ENCODE peak calls at places on chromosomes 1 and 21, in eight cellular contexts. T is tibial artery, Z is PC-3, F is GM20000, B is H9, S is AG09309, Q is stomach, I is Calu3. H is an unnamed sample.

GRCh38 chr1:3084726-3085125 is 15.7 kb downstream of the PRDM16 start:
- DNase-seq in Q (no peak), B (no peak), I (no peak), T (no peak), F (no peak), S (no peak), Z (no peak), H (no peak)

GRCh38 chr1:29251164-29252130 is 15.1 kb downstream of the PTPRU start:
- DNase-seq in S (no peak), Q (no peak), B (no peak), I (no peak), Z (no peak), T (no peak), F (no peak), H (no peak)

GRCh38 chr1:237482777-237483176 is 407.9 kb downstream of the ZP4 start:
- DNase-seq in T (no peak), S (no peak), Q (no peak), I (no peak), B (no peak), F (no peak), Z (no peak), H (no peak)

GRCh38 chr1:51968632-51969031 is 21.9 kb downstream of the RAB3B start:
- DNase-seq in B (no peak), T (no peak), I (no peak), F (no peak), Q (no peak), S (no peak), Z (no peak), H (no peak)

GRCh38 chr1:168618887-168619286 is 42.5 kb downstream of the XCL1 start:
- DNase-seq in Q (no peak), I (no peak), B (no peak), S (no peak), F (no peak), Z (no peak), T (no peak), H (no peak)

GRCh38 chr1:11796036-11796828 is 9.5 kb downstream of the MTHFR start:
- DNase-seq in T (peak; percentile 63), Q (no peak), Z (no peak), S (no peak), I (no peak), B (no peak), F (no peak), H (no peak)

GRCh38 chr1:4713669-4714068 is 59.3 kb downstream of the AJAP1 start:
- DNase-seq in F (no peak), B (no peak), S (no peak), Z (no peak), T (no peak), Q (no peak), I (no peak), H (no peak)

GRCh38 chr21:33567914-33568313 is 20.6 kb downstream of the DONSON start:
- DNase-seq in T (no peak), Q (no peak), F (no peak), I (no peak), Z (no peak), B (no peak), S (no peak), H (no peak)

GRCh38 chr1:99872063-99872462 is 21.9 kb downstream of the AGL start:
- DNase-seq in Z (no peak), Q (no peak), T (no peak), F (no peak), I (no peak), S (no peak), B (no peak), H (no peak)

GRCh38 chr1:219066631-219067349 is 106.9 kb upstream of the LYPLAL1 start:
- DNase-seq in S (peak; percentile 46), I (peak; percentile 35), Z (peak; percentile 88), Q (no peak), T (no peak), B (no peak), F (no peak), H (no peak)

GRCh38 chr21:39385299-39386145 is 36.6 kb upstream of the HMGN1 start:
- DNase-seq in T (peak; percentile 86), B (no peak), Z (no peak), S (peak; percentile 33), I (peak; percentile 68), F (peak; percentile 80), Q (peak; percentile 92), H (peak; percentile 74)

GRCh38 chr1:111415461-111415860 is 12.1 kb downstream of the OVGP1 start:
- DNase-seq in S (no peak), I (no peak), Q (no peak), T (no peak), B (no peak), F (no peak), Z (no peak), H (no peak)

GRCh38 chr1:54977938-54978337 is 2.5 kb upstream of the TMEM61 start:
- DNase-seq in F (no peak), Q (peak; percentile 36), T (no peak), S (no peak), B (no peak), I (no peak), Z (peak; percentile 23), H (no peak)

GRCh38 chr21:35053356-35054096 is 4.4 kb upstream of the RUNX1 start:
- DNase-seq in S (no peak), F (no peak), Q (no peak), Z (no peak), I (no peak), T (no peak), B (no peak), H (no peak)
- TF ChIP-seq CTCF in S (peak; percentile 24), F (no peak), Q (no peak), Z (no peak), I (no peak), T (no peak), B (no peak), H (no peak)

GRCh38 chr1:42955311-42956063 is 3.2 kb downstream of the SLC2A1 start:
- DNase-seq in Q (no peak), F (no peak), I (no peak), Z (no peak), S (no peak), T (no peak), B (no peak), H (peak; percentile 45)

GRCh38 chr1:42956739-42957138 is 1.9 kb downstream of the SLC2A1 start:
- DNase-seq in Q (no peak), I (no peak), B (no peak), F (no peak), S (no peak), T (no peak), Z (no peak), H (no peak)

GRCh38 chr1:42957229-42957879 is 1.3 kb downstream of the SLC2A1 start:
- DNase-seq in Q (no peak), B (no peak), F (no peak), T (no peak), S (no peak), I (no peak), Z (no peak), H (no peak)

GRCh38 chr1:42958488-42959317 is at the start of gene SLC2A1:
- DNase-seq in B (peak; percentile 97), F (peak; percentile 98), I (peak; percentile 94), S (peak; percentile 68), Q (peak; percentile 90), Z (peak; percentile 94), T (peak; percentile 97), H (peak; percentile 97)

GRCh38 chr1:42957880-42958487 is 684 bp downstream of the SLC2A1 start:
- DNase-seq in F (peak; percentile 96), S (no peak), I (peak; percentile 76), T (peak; percentile 86), Q (peak; percentile 46), B (no peak), Z (peak; percentile 68), H (peak; percentile 81)
- TF ChIP-seq CTCF in F (no peak), S (no peak), I (no peak), T (no peak), Q (no peak), B (no peak), Z (no peak), H (no peak)

DNA sequence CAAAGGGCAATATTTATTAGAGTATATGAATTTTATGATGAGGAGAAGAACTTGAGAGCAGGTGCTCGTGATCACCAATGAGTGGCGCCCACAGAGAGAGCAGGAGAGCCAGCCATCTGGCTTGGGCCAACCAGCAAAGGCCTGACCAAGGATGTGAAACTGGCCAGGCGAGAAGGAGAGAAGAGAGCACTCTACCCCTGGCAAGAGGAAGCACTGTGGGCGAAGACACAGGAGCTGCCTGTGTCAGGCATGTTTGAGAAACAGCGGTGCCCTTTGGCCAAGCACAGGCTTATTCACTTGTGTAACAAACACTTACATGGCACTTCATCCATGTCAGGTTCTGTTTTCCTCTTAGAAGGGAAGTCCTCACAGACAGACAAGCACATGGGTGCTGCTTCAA is 4.2 kb upstream of the SIPA1L2 start:
- DNase-seq in Q (peak; percentile 30), T (peak; percentile 76), B (peak; percentile 47), I (no peak), F (no peak), S (no peak), Z (no peak), H (no peak)
- TF ChIP-seq CTCF in Q (no peak), T (no peak), B (no peak), I (no peak), F (no peak), S (no peak), Z (no peak), H (no peak)

GRCh38 chr1:212565571-212566305 is 42.8 kb upstream of the ATF3 start:
- DNase-seq in B (no peak), F (no peak), Q (no peak), S (no peak), I (no peak), Z (peak; percentile 28), T (no peak), H (no peak)

GRCh38 chr1:212567676-212568075 is 40.9 kb upstream of the ATF3 start:
- DNase-seq in F (no peak), I (no peak), S (no peak), Q (no peak), T (no peak), Z (no peak), B (no peak), H (no peak)

GRCh38 chr1:212568978-212569537 is 39.5 kb upstream of the ATF3 start:
- DNase-seq in S (no peak), Q (no peak), I (no peak), F (no peak), T (no peak), B (no peak), Z (no peak), H (no peak)

GRCh38 chr1:212565079-212565478 is 43.5 kb upstream of the ATF3 start:
- DNase-seq in I (no peak), T (no peak), Z (no peak), S (no peak), Q (no peak), F (no peak), B (no peak), H (no peak)

DNA sequence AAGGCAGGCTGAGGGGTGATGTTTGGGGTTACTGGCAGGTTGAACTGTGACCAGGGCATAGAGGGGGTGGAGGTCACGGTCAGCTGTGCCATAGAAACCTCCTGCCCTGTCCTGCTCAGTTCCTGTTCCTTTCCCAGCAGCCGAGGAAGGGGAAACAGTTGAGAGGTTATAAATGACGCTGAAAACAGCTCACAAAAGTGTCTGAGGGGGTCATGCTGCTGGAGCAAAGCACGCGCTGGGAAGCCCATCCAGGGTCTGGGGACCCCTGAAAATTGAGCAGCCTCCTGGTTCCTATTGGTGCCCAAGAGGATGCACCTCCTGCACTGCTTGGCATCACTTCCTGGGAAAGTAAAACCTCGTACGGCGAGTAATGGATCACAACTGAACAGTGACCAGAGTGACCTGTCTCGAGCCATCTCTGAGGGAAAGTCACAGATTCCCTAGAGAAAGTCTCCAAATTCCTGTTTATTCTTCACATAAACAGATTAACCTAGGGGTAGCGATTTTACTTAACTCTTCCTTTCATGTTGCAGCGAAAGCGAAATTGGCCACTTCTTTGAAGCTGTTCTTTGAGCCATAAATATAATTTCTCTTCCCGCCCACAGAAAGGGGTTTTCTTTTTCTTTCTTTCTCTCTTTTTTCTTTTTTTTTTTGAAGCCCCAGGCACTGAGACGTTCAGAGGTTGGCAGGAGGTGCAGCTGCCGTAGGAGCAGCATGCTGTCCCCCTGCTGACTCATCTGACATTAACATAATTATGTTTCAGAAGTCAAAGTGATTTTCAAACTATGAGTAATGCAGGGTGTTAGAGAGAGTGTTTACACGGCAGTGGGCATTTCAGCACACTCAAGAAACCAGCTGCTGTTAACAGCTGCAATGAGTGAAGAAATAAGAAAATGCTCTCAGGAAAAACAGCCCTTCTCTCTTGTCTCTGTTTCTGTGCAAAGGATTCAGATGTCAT is 41.8 kb upstream of the ATF3 start:
- DNase-seq in T (no peak), F (peak; percentile 89), S (no peak), Z (peak; percentile 81), Q (peak; percentile 34), I (peak; percentile 50), B (no peak), H (peak; percentile 82)
- TF ChIP-seq CTCF in T (no peak), F (no peak), S (no peak), Z (no peak), Q (no peak), I (no peak), B (no peak), H (no peak)

H was measured in activated CD8-positive, alpha-beta T cell treated with anti-CD3 and anti-CD28 coated beads for 36 hours.